ENCODE peak calls at places on chromosome 17, in four cellular contexts. W is tibial nerve, H is AG09309, L is astrocyte of the spinal cord. Y is an unnamed sample.

GRCh38 chr17:29582254-29582765 is 7.1 kb downstream of the GIT1 start:
- DNase-seq in W (no peak), H (no peak), L (no peak), Y (no peak)

GRCh38 chr17:55722742-55723487 is at the start of gene TMEM100:
- DNase-seq in W (no peak), H (peak), L (peak), Y (no peak)

GRCh38 chr17:48611213-48611612 is 396 bp upstream of the HOXB7 start:
- DNase-seq in W (no peak), H (no peak), L (peak), Y (no peak)

GRCh38 chr17:33267279-33267790 is 25.8 kb downstream of the ASIC2 start:
- DNase-seq in L (peak), H (no peak), W (no peak), Y (no peak)

GRCh38 chr17:12731839-12732238 is 57.5 kb upstream of the ARHGAP44 start:
- DNase-seq in W (no peak), H (no peak), L (no peak), Y (no peak)

GRCh38 chr17:69763503-69763902 is 311.5 kb upstream of the KCNJ16 start:
- DNase-seq in L (peak), W (no peak), H (no peak), Y (no peak)

GRCh38 chr17:49013311-49014205 is 16.4 kb downstream of the IGF2BP1 start:
- DNase-seq in H (no peak), W (no peak), L (no peak), Y (no peak)

GRCh38 chr17:49063652-49064051 is 66.5 kb downstream of the IGF2BP1 start:
- DNase-seq in W (no peak), L (peak), H (no peak), Y (no peak)

GRCh38 chr17:49486012-49486641 is 9.0 kb upstream of the NGFR start:
- DNase-seq in W (no peak), L (no peak), H (no peak), Y (no peak)

DNA sequence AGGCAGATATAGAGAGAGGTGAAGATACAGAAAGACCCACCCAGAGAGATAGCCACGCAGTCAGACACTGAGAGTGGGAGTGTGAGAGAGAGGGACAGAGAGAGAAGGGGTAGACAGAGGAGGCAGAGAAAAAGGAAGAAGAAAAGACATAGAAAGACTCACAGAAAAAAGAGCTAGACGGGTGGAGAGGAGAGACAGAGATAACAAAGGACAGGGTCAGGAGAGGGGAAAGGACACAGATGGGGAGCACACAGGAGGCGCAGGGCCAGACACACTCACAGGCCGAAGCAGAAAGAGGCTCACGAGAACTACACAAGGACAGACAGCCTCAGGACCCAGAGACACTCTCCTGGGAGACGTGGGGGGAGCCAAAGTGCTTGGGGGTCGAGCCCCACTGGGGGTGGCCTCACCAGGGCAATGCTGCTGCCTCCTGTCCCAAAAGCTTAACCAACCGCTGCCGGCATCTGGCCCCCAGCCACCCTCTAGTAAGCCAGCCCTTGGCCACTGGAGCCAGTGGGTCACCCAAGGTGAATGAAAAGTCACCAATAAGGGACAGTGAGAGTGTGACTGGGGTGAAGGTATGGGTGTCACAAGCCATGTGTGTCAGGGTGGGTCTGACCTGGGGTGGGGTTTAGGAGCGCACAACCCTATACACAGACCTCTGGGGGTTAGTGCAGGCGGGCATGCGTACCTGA is 3.8 kb downstream of the ZNF385C start:
- DNase-seq in W (no peak), L (no peak), H (no peak), Y (no peak)
- TF ChIP-seq CTCF in W (no peak), L (no peak), H (no peak), Y (no peak)

GRCh38 chr17:41793749-41794602 is 7.5 kb upstream of the JUP start:
- DNase-seq in H (no peak), L (no peak), W (no peak), Y (no peak)

GRCh38 chr17:41794603-41794975 is 8.1 kb upstream of the JUP start:
- DNase-seq in L (no peak), W (no peak), H (no peak), Y (no peak)

GRCh38 chr17:41797377-41797776 is 10.9 kb upstream of the JUP start:
- DNase-seq in H (no peak), W (no peak), L (no peak), Y (no peak)

GRCh38 chr17:41796066-41796895 is 9.8 kb upstream of the JUP start:
- DNase-seq in H (no peak), W (no peak), L (no peak), Y (no peak)

GRCh38 chr17:41792835-41793748 is 6.6 kb upstream of the JUP start:
- DNase-seq in L (no peak), W (no peak), H (no peak), Y (no peak)
- H3K4me3 ChIP-seq in L (no peak), W (no peak), H (no peak), Y (no peak)

GRCh38 chr17:76557368-76558209 is 17.7 kb downstream of the PRCD start:
- DNase-seq in L (peak), W (peak), H (peak), Y (peak)
- TF ChIP-seq CTCF in L (peak), W (peak), H (peak), Y (peak)

GRCh38 chr17:2814499-2815341 is 18.5 kb downstream of the RAP1GAP2 start:
- DNase-seq in L (no peak), W (no peak), H (no peak), Y (peak)
- H3K4me3 ChIP-seq in L (no peak), W (no peak), H (no peak), Y (peak)

GRCh38 chr17:72660274-72661092 is 432.0 kb downstream of the SLC39A11 start:
- DNase-seq in H (no peak), L (no peak), W (no peak), Y (no peak)

GRCh38 chr17:72661945-72662826 is 430.3 kb downstream of the SLC39A11 start:
- DNase-seq in W (no peak), L (no peak), H (no peak), Y (no peak)

GRCh38 chr17:72662827-72663190 is 429.7 kb downstream of the SLC39A11 start:
- DNase-seq in W (no peak), L (no peak), H (no peak), Y (no peak)

GRCh38 chr17:72659811-72660210 is 432.7 kb downstream of the SLC39A11 start:
- DNase-seq in L (no peak), H (no peak), W (no peak), Y (no peak)

DNA sequence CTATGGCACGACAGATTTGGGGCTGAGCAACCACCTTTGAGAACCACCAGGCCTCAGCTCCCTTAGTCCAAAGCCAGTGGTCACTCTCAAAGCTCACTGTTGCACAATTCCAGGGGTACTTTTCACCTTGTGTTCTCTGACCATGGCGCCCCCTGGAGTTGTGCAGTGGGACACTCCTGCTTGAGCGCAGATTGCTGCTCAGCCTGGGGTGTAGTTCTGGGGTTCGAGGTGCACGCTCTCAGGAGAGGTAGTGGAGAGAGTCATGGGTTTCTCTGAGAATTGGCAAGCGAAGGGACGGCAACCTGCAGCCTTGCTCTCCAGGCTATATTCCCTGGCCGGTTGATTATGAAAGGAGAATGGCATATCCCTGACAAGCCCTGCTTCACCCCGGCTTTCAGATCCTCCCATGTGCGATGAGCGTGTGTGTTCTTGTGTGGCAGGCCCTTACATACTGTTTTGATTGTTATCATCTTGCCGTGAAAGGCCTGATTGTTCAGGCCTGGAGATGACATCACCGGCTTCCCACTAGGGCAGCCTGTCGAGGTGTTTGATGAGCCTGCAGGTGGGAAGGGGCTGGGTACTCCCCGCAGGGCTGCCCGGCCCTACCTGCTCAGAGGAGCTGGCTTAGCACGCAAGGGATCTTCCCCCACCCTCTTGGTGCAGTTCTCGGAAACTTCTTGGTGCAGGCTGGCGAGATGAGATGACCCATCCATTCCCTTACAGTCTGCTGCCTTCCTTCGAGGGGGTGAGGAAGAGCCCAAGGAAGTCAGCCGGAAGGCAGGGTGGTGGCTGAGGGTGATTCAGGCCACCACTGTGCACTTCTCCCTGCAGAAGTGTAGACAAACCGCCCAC is 431.2 kb downstream of the SLC39A11 start:
- DNase-seq in H (no peak), W (no peak), L (no peak), Y (no peak)
- TF ChIP-seq CTCF in H (peak), W (no peak), L (peak), Y (no peak)

GRCh38 chr17:62824290-62825135 is 16.4 kb upstream of the MARCHF10 start:
- DNase-seq in W (no peak), H (peak), L (peak), Y (no peak)
- H3K4me3 ChIP-seq in W (no peak), H (no peak), L (no peak), Y (no peak)

GRCh38 chr17:81490599-81490992 is 22.0 kb downstream of the ACTG1 start:
- DNase-seq in H (no peak), L (no peak), W (no peak), Y (no peak)
- TF ChIP-seq CTCF in H (no peak), L (no peak), W (no peak), Y (no peak)

GRCh38 chr17:66271512-66271911 is 30.9 kb upstream of the PRKCA start:
- DNase-seq in W (no peak), H (no peak), L (no peak), Y (no peak)

GRCh38 chr17:66270106-66270505 is 32.3 kb upstream of the PRKCA start:
- DNase-seq in W (no peak), L (peak), H (no peak), Y (no peak)

GRCh38 chr17:66275651-66276050 is 26.8 kb upstream of the PRKCA start:
- DNase-seq in W (no peak), L (peak), H (peak), Y (no peak)

GRCh38 chr17:66273391-66273722 is 29.1 kb upstream of the PRKCA start:
- DNase-seq in L (no peak), W (no peak), H (no peak), Y (no peak)

DNA sequence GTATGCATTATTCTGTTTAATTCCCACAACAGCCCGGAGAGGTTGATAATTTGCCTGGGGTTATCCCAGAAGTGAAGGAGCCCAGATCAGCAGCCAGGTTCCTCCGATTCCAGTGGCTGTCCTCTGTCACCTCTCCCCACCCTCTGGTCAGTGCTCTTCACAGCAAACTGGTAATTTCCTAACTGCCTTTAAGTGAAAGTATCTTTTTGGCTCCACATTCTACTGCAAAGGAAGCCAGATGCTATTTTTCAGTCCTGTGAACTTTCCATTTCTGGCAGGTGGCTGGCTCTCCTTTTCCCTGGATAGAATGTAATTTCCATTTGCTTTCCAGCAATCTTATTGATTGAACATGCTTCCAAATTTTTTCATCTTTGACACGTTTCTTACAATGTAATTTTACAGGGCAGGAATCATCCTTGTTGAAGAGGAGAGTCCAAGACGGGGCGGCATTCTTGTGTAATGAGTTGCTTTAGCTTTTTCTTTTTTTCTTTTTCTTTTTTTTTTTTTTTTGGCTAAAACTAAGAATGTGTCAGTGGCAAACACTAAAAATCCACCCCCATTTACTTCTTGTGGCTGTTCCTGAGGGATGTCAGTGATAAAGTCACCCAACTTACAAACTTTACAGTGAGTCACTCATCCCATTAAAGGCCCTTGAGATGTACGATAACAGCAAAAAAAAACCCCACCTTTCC is 29.6 kb upstream of the PRKCA start:
- DNase-seq in W (no peak), L (peak), H (peak), Y (no peak)
- H3K4me3 ChIP-seq in W (no peak), L (no peak), H (no peak), Y (no peak)

DNA sequence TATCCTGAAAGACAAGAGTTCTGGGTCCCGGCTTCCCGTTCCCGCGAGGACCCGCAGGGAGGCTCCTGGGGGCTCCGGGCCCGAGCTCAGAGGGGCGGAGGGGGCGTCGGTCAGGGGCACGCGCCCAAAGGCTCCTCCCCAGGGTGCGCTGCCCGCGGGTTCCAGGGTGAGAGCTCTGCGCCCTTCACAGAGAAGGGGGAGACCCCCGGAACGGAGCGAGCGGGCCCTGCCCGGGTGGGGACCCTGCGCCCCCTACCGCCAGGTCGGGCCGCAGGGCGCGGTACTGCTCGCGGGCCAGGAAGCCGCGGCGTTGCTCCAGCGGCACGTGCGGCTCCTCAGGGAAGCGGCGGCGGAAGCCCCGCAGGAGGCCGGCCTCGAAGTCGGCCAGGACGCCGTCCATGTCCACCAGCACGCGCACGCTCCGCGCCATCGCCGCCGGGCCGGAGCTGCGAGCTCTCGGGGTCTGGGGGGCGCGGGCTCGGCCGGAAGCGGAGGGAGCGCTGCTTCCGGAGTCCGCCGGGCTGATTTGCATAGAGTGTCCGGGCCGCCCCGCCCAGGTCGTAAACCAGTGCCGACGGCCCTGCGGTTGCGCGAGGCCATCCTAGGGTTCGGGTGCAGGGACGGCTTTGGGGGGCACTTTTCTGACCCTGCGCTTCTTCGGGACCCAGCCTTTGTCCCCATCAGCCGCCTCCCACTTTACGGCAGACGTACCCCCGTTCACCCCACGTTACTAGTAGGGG is at the start of gene NT5C:
- DNase-seq in H (no peak), W (peak), L (peak), Y (peak)
- TF ChIP-seq CTCF in H (peak), W (peak), L (peak), Y (peak)

DNA sequence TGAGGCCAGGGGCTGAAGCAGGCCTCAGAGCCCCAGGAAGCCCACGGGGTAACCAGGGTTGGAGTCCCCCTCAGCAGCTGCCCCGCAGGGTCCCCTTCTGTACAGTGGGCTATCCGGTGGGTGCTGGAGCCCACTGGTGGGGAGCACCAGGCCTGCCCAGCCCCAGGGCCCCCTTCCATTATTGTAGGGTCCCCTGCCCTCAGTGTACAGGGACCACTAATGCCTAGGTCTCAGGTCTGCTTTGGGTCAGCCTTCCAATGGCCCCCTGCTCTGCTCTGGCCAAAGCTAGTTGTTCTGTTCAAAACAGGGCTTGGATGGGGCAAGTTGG is 1.1 kb downstream of the ADAM11 start:
- DNase-seq in W (no peak), H (no peak), L (no peak), Y (no peak)
- H3K4me3 ChIP-seq in W (no peak), H (no peak), L (no peak), Y (no peak)

Y was measured in GM12865.